ENCODE peak calls at places on chromosomes 11 and 22, in ten cellular contexts. S is SJSA1, A is aorta, Z is tibial nerve, N is HFF-Myc, X is thoracic aorta, U is testis, G is body of pancreas, Y is cardiac fibroblast, L is neuronal stem cell. I is an unnamed sample.

GRCh38 chr11:71206186-71206585 is 46.2 kb downstream of the SHANK2 start:
- DNase-seq in Y (peak), Z (no peak), N (no peak), S (no peak), G (peak), L (peak), A (peak), X (no peak), U (peak), I (no peak)

GRCh38 chr22:47174671-47175111 is 412.2 kb downstream of the TBC1D22A start:
- DNase-seq in N (no peak), S (peak), X (no peak), U (no peak), Z (peak), L (no peak), G (peak), Y (no peak), A (peak), I (no peak)

GRCh38 chr11:85526564-85526963 is 100.6 kb downstream of the DLG2 start:
- DNase-seq in G (no peak), Y (no peak), N (no peak), A (no peak), L (no peak), X (no peak), S (no peak), Z (no peak), U (no peak), I (no peak)

GRCh38 chr22:50268655-50269113 is 1.5 kb downstream of the MAPK11 start:
- DNase-seq in S (no peak), L (no peak), N (no peak), U (peak), A (no peak), Y (peak), Z (no peak), G (peak), X (no peak), I (peak)

GRCh38 chr11:111776398-111777093 is 10.4 kb upstream of the PPP2R1B start:
- DNase-seq in N (no peak), G (no peak), A (no peak), Z (no peak), U (no peak), Y (no peak), L (no peak), X (no peak), S (no peak), I (no peak)

GRCh38 chr22:19590696-19591095 is 66.5 kb upstream of the CLDN5 start:
- DNase-seq in S (no peak), G (no peak), Z (no peak), N (no peak), U (no peak), L (no peak), X (no peak), A (no peak), Y (no peak), I (no peak)

GRCh38 chr22:49334589-49334873 is 493.1 kb downstream of the BRD1 start:
- DNase-seq in A (no peak), S (peak), G (no peak), Z (no peak), X (no peak), Y (no peak), L (no peak), U (no peak), N (no peak), I (no peak)

GRCh38 chr22:19871023-19871844 is 16.6 kb upstream of the GNB1L start:
- DNase-seq in Y (no peak), G (peak), Z (peak), U (no peak), S (peak), L (no peak), X (no peak), N (no peak), A (peak), I (no peak)

GRCh38 chr22:20180245-20180630 is 29.4 kb upstream of the CCDC188 start:
- DNase-seq in S (no peak), N (no peak), A (no peak), Y (no peak), L (no peak), X (no peak), G (no peak), U (no peak), Z (no peak), I (no peak)

GRCh38 chr11:133895551-133895950 is 50.2 kb upstream of the SPATA19 start:
- DNase-seq in A (no peak), S (no peak), N (no peak), X (no peak), U (peak), G (no peak), L (no peak), Z (no peak), Y (no peak), I (no peak)

GRCh38 chr11:73294604-73295003 is 13.5 kb upstream of the ARHGEF17 start:
- DNase-seq in S (no peak), Z (no peak), N (no peak), X (no peak), A (no peak), L (no peak), Y (no peak), G (no peak), U (no peak), I (no peak)

GRCh38 chr22:42977574-42977973 is 37.4 kb downstream of the PACSIN2 start:
- DNase-seq in L (no peak), A (no peak), Z (no peak), U (no peak), G (no peak), X (no peak), N (no peak), Y (no peak), S (no peak), I (no peak)

GRCh38 chr11:18657696-18658095 is 23.6 kb upstream of the SPTY2D1 start:
- DNase-seq in A (no peak), G (no peak), L (no peak), S (no peak), Z (no peak), Y (no peak), X (no peak), U (no peak), N (no peak), I (no peak)

GRCh38 chr11:30459821-30460220 is 126.3 kb downstream of the MPPED2 start:
- DNase-seq in N (no peak), S (no peak), Y (no peak), X (no peak), U (no peak), A (no peak), G (no peak), L (no peak), Z (no peak), I (no peak)

GRCh38 chr11:69726481-69726880 is 22.7 kb upstream of the FGF19 start:
- DNase-seq in U (no peak), G (no peak), X (no peak), Y (no peak), A (no peak), Z (no peak), S (no peak), L (no peak), N (no peak), I (no peak)

GRCh38 chr22:49354516-49355205 is 473.0 kb downstream of the BRD1 start:
- DNase-seq in A (no peak), U (no peak), L (no peak), Y (no peak), G (no peak), X (no peak), S (no peak), Z (no peak), N (no peak), I (no peak)

GRCh38 chr11:86592047-86592564 is 80.3 kb downstream of the ME3 start:
- DNase-seq in A (no peak), S (no peak), X (no peak), U (no peak), Y (peak), Z (no peak), G (no peak), L (no peak), N (no peak), I (peak)

GRCh38 chr11:44694443-44694842 is 32.3 kb upstream of the TSPAN18 start:
- DNase-seq in A (no peak), U (no peak), X (no peak), G (no peak), Z (no peak), Y (no peak), S (no peak), L (no peak), N (no peak), I (no peak)

GRCh38 chr22:38148252-38148651 is 33.4 kb downstream of the PLA2G6 start:
- DNase-seq in X (no peak), A (peak), G (no peak), L (no peak), Y (peak), S (peak), N (peak), U (no peak), Z (no peak), I (peak)

GRCh38 chr11:62710001-62710345 is 2.5 kb downstream of the GNG3 start:
- DNase-seq in U (peak), X (no peak), G (no peak), A (peak), S (no peak), Y (peak), L (no peak), N (no peak), Z (no peak), I (no peak)

GRCh38 chr11:33948494-33948893 is 56.6 kb upstream of the LMO2 start:
- DNase-seq in G (no peak), S (no peak), A (no peak), L (no peak), X (no peak), U (no peak), Y (no peak), Z (no peak), N (no peak), I (no peak)

GRCh38 chr11:3609416-3610265 is 32.2 kb downstream of the ART5 start:
- DNase-seq in Y (peak), G (no peak), L (peak), Z (no peak), A (no peak), U (peak), S (peak), X (no peak), N (peak), I (peak)

GRCh38 chr11:46293616-46294015 is 16.2 kb downstream of the CREB3L1 start:
- DNase-seq in Y (peak), U (peak), A (no peak), X (no peak), L (no peak), G (no peak), N (peak), S (peak), Z (no peak), I (peak)

GRCh38 chr22:20268350-20269012 is 363 bp upstream of the RTN4R start:
- DNase-seq in S (no peak), Z (no peak), A (peak), X (no peak), L (peak), N (no peak), U (peak), Y (peak), G (peak), I (peak)

GRCh38 chr22:46774456-46775363 is 12.3 kb downstream of the TBC1D22A start:
- DNase-seq in S (no peak), G (no peak), U (no peak), Y (no peak), N (no peak), L (no peak), X (no peak), Z (no peak), A (peak), I (no peak)

GRCh38 chr11:111982019-111982464 is 43.2 kb upstream of the DLAT start:
- DNase-seq in G (peak), X (no peak), S (no peak), A (no peak), L (peak), Y (peak), Z (peak), U (peak), N (no peak), I (peak)

GRCh38 chr22:49423125-49423650 is 404.5 kb downstream of the BRD1 start:
- DNase-seq in U (no peak), X (no peak), L (no peak), N (no peak), Z (no peak), S (peak), A (no peak), G (no peak), Y (no peak), I (no peak)

GRCh38 chr11:111845256-111846028 is 25.9 kb downstream of the ALG9 start:
- DNase-seq in L (no peak), N (no peak), U (no peak), Y (peak), Z (no peak), A (no peak), S (no peak), G (no peak), X (no peak), I (peak)

GRCh38 chr11:925158-925495 is 543 bp upstream of the AP2A2 start:
- DNase-seq in Y (no peak), X (no peak), S (no peak), U (no peak), L (no peak), A (no peak), G (peak), Z (no peak), N (no peak), I (no peak)
- H3K4me3 ChIP-seq in Y (peak), X (peak), S (peak), U (peak), L (peak), A (no peak), G (no peak), Z (peak), N (peak), I (peak)

GRCh38 chr11:123193742-123194141 is 1.3 kb downstream of the CLMP start:
- DNase-seq in U (no peak), L (no peak), Y (peak), S (peak), G (no peak), A (no peak), X (no peak), N (no peak), Z (no peak), I (no peak)

GRCh38 chr11:123195182-123196059 is at the start of gene CLMP:
- DNase-seq in A (peak), X (no peak), S (peak), Y (peak), G (peak), L (no peak), N (no peak), Z (peak), U (peak), I (no peak)

GRCh38 chr11:123197711-123198110 is 2.7 kb upstream of the CLMP start:
- DNase-seq in U (no peak), Y (peak), Z (no peak), G (no peak), S (no peak), N (peak), L (no peak), A (no peak), X (no peak), I (peak)

GRCh38 chr11:123194308-123195181 is 503 bp downstream of the CLMP start:
- DNase-seq in S (peak), A (peak), G (no peak), L (peak), X (no peak), Z (no peak), U (no peak), N (no peak), Y (peak), I (peak)

DNA sequence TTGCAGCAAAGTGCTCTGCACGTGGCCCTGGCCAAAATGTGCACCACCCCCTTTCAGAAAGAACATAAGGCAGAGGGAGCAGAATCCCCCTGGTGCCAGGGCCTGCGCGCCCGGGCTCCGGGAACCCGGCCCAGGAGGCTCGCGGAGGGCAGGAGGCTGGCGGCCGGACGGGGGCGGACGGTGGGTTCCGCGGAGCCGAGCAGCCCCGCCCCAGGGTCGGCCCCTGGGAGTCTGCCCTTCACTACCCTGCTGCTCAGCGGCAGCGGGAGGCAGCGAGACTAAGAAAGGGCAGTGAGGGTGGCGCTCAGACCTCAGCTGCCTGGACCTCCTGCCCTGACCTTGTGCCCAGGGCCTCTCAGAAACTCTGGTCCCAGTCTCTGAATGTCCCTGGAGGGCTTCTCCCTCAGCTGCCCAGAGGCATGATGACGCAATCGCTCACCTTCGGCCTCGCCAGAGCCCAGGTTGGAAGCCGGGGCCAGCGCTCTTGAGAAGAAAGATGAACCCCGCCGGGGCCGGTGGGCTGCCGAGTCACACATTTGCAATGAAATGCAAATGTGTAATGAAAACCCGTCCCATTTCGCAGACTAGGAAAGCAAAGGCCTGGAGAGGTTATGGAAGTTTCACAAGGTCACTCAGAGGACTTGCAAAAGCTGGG is 1.1 kb upstream of the CLMP start:
- DNase-seq in L (no peak), U (no peak), N (no peak), Z (no peak), A (no peak), S (no peak), X (no peak), G (no peak), Y (no peak), I (no peak)
- H3K4me3 ChIP-seq in L (no peak), U (peak), N (peak), Z (peak), A (no peak), S (no peak), X (peak), G (no peak), Y (no peak), I (no peak)

GRCh38 chr22:30574095-30574981 is at the start of gene GAL3ST1:
- DNase-seq in U (no peak), G (peak), Z (no peak), X (no peak), S (no peak), Y (no peak), L (peak), N (no peak), A (no peak), I (no peak)
- H3K4me3 ChIP-seq in U (peak), G (no peak), Z (peak), X (peak), S (no peak), Y (no peak), L (no peak), N (no peak), A (peak), I (no peak)

DNA sequence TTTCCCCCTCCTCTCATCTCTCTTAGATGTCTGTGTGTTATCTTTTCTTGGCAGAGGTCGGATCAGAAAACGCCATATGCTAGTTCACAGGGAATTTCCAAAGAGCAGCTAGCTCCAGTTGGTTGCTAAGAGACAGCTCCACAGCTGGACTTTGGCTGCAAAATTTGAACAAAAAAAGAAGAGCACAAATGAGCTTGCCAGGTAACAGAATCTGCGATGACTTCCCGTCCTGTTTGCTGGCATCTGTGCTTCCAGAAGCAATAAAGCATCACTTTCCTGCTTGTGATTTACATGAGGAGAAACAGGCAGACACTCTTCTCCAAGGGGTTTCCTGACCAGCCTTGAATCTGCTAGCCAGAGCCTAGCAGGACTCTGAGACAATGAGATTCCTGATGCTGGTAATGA is 596.0 kb upstream of the B3GAT1 start:
- DNase-seq in U (no peak), Z (no peak), N (no peak), L (no peak), Y (no peak), G (no peak), A (no peak), S (no peak), X (no peak), I (no peak)
- H3K4me3 ChIP-seq in U (no peak), Z (no peak), N (no peak), L (no peak), Y (no peak), G (no peak), A (no peak), S (no peak), X (no peak), I (no peak)

I was measured in epithelial cell of esophagus.